ENCODE peak calls at places on chromosome 14, in six cellular contexts. G is IMR-90, Q is H9, I is mesendoderm, Z is H1, W is mesenchymal stem cell. O is an unnamed sample.

GRCh38 chr14:21320913-21321312 is 41.0 kb downstream of the RPGRIP1 start:
- DNase-seq in G (no peak), Q (no peak), I (no peak), Z (no peak), W (no peak), O (no peak)

GRCh38 chr14:98877065-98877464 is 394.9 kb downstream of the BCL11B start:
- DNase-seq in G (no peak), Q (no peak), I (no peak), Z (no peak), W (no peak), O (no peak)

GRCh38 chr14:82951171-82951570 is 1417.5 kb upstream of the SEL1L start:
- DNase-seq in G (no peak), Q (peak), I (no peak), Z (peak), W (no peak), O (no peak)

GRCh38 chr14:105365101-105365500 is 33.2 kb upstream of the TEX22 start:
- DNase-seq in G (no peak), Q (no peak), I (no peak), Z (no peak), W (no peak), O (no peak)

GRCh38 chr14:54647378-54647777 is 80.5 kb downstream of the SAMD4A start:
- DNase-seq in G (no peak), Q (no peak), I (no peak), Z (no peak), W (no peak), O (no peak)

GRCh38 chr14:65639216-65639615 is 226.7 kb downstream of the FUT8 start:
- DNase-seq in G (peak), Q (no peak), I (no peak), Z (no peak), W (peak), O (no peak)

GRCh38 chr14:100304825-100305445 is 1.3 kb downstream of the SLC25A29 start:
- DNase-seq in G (peak), Q (peak), I (peak), Z (no peak), W (peak), O (no peak)

GRCh38 chr14:64721899-64722298 is 17.7 kb downstream of the PLEKHG3 start:
- DNase-seq in G (no peak), Q (no peak), I (no peak), Z (no peak), W (no peak), O (no peak)

GRCh38 chr14:26707234-26707633 is 109.4 kb upstream of the NOVA1 start:
- DNase-seq in G (no peak), Q (no peak), I (peak), Z (no peak), W (no peak), O (no peak)

GRCh38 chr14:73757381-73757780 is 43.2 kb upstream of the PNMA1 start:
- DNase-seq in G (no peak), Q (no peak), I (no peak), Z (no peak), W (no peak), O (no peak)

GRCh38 chr14:73759183-73759713 is 45.1 kb upstream of the PNMA1 start:
- DNase-seq in G (peak), Q (no peak), I (no peak), Z (no peak), W (peak), O (no peak)

GRCh38 chr14:73759714-73760597 is 45.8 kb upstream of the PNMA1 start:
- DNase-seq in G (peak), Q (peak), I (peak), Z (peak), W (peak), O (peak)

GRCh38 chr14:73758392-73759182 is 44.4 kb upstream of the PNMA1 start:
- DNase-seq in G (peak), Q (peak), I (peak), Z (no peak), W (peak), O (no peak)

DNA sequence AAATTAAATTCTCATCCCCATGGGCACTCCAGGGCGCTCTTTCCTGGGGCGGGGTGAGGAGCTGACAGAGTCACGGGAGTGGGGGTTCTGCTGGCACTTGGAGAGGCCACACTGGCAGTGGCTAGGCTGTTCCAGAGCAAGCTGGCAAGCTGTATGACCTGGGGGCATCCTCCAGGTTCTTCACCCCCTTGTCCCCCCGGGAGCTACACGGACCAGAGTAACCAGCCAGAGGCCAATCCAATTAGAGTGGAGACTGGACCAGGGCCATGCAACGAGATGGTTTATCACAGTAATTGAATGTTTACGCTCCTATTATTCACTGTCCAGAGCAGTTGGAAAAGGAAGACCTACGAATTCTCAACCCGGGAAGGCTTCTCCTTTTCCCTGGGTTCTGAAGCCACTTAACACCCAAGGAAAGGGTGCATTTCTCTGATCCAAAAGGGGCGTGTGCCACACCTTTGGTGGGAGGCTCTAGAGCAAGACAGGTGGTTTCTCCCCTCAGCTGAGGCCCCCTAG is 43.8 kb upstream of the PNMA1 start:
- DNase-seq in G (no peak), Q (no peak), I (no peak), Z (no peak), W (no peak), O (no peak)
- H3K18ac ChIP-seq in G (peak), Q (no peak), I (no peak), Z (no peak), W (peak), O (no peak)

GRCh38 chr14:74762917-74763802 is at the start of gene YLPM1:
- DNase-seq in G (peak), Q (peak), I (peak), Z (peak), W (peak), O (peak)
- H3K18ac ChIP-seq in G (no peak), Q (peak), I (peak), Z (peak), W (peak), O (peak)

GRCh38 chr14:35367056-35367372 is 37.5 kb downstream of the NFKBIA start:
- DNase-seq in G (no peak), Q (no peak), I (no peak), Z (no peak), W (no peak), O (no peak)
- H3K18ac ChIP-seq in G (no peak), Q (no peak), I (peak), Z (no peak), W (peak), O (peak)

GRCh38 chr14:104138098-104138890 is at the start of gene KIF26A:
- DNase-seq in G (no peak), Q (peak), I (peak), Z (no peak), W (peak), O (peak)

GRCh38 chr14:104137297-104138097 is 890 bp upstream of the KIF26A start:
- DNase-seq in G (peak), Q (peak), I (peak), Z (no peak), W (peak), O (peak)

GRCh38 chr14:104140213-104140462 is 1.8 kb downstream of the KIF26A start:
- DNase-seq in G (no peak), Q (no peak), I (no peak), Z (no peak), W (no peak), O (no peak)

GRCh38 chr14:104139460-104140212 is 1.2 kb downstream of the KIF26A start:
- DNase-seq in G (no peak), Q (peak), I (peak), Z (no peak), W (no peak), O (no peak)

DNA sequence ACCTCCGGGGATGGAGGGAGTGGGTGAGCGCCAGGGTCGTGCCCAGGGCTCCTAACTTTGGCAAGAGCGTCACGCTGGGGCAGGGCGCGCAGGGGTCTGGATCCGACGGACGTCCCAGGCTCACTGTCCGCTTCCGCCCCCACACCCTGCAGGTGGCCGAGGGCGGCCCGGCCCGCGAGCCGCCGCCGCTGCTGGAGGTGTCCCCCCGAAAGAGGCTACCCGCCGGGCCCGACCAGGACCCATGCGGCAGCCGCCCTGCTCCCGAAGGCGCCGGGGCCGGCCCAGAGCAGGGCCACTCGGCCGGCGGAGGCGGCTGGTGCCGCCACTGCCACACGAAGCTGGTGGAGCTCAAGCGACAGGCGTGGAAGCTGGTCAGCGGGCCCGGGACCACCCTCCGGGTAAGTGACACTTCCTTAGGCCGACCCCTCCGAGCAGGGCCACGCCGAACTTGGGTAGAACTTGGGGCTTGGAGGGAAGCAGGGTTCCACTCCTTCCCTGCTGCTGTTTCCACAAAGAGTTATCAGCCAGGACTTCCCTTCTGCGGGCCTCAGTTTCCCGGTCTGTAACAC is 588 bp downstream of the KIF26A start:
- DNase-seq in G (no peak), Q (no peak), I (no peak), Z (no peak), W (peak), O (no peak)
- H3K18ac ChIP-seq in G (no peak), Q (no peak), I (peak), Z (peak), W (peak), O (peak)

GRCh38 chr14:74612346-74613021 is 447 bp upstream of the LTBP2 start:
- DNase-seq in G (peak), Q (peak), I (peak), Z (peak), W (peak), O (peak)
- H3K18ac ChIP-seq in G (peak), Q (no peak), I (peak), Z (peak), W (peak), O (peak)

GRCh38 chr14:102826161-102826560 is 48.9 kb downstream of the TRAF3 start:
- DNase-seq in G (no peak), Q (no peak), I (no peak), Z (no peak), W (no peak), O (no peak)
- H3K18ac ChIP-seq in G (no peak), Q (no peak), I (no peak), Z (no peak), W (no peak), O (no peak)

GRCh38 chr14:51628230-51628629 is 23.5 kb upstream of the FRMD6 start:
- DNase-seq in G (no peak), Q (no peak), I (no peak), Z (no peak), W (no peak), O (no peak)
- H3K18ac ChIP-seq in G (no peak), Q (no peak), I (no peak), Z (no peak), W (no peak), O (no peak)

GRCh38 chr14:38973083-38973700 is 129.8 kb downstream of the SEC23A start:
- DNase-seq in G (no peak), Q (no peak), I (peak), Z (no peak), W (no peak), O (no peak)
- H3K18ac ChIP-seq in G (no peak), Q (no peak), I (no peak), Z (no peak), W (no peak), O (peak)

DNA sequence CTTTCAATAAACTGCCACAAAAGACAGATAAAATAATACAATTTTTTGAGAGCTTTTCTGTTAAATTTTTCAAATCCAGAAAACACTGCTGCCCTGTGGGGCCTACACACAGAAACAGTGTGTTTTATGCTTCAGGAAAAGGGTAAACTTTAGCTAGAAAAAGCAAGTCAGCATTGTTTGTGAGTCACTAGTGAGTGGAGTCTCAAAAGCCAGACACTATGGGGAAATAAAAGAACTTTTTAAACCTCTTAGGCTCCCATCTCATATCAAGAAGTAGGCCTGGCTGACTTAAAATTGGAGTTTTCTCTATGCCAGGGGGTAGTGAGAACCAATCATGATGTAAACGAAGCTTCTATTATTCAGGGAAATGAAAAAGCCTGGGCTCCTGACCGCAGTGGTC is 12.6 kb downstream of the GPR65 start:
- DNase-seq in G (no peak), Q (no peak), I (no peak), Z (no peak), W (no peak), O (no peak)
- H3K18ac ChIP-seq in G (no peak), Q (no peak), I (peak), Z (no peak), W (no peak), O (no peak)